ENCODE peak calls at places on chromosome 11, in six cellular contexts. R, C, J, H, B and K are unnamed samples.

GRCh38 chr11:134098566-134099184 is 29.8 kb downstream of the JAM3 start:
- DNase-seq in H (peak), R (no peak), B (no peak), C (peak), J (no peak), K (no peak)

GRCh38 chr11:85809881-85810280 is 1.1 kb downstream of the SYTL2 start:
- DNase-seq in C (peak), J (no peak), B (no peak), R (peak), H (peak), K (peak)

GRCh38 chr11:102614485-102614884 is 10.6 kb downstream of the MMP20 start:
- DNase-seq in C (no peak), R (no peak), H (peak), J (no peak), B (no peak), K (no peak)

GRCh38 chr11:116853461-116854073 is 16.1 kb upstream of the APOA1 start:
- DNase-seq in B (peak), H (no peak), J (no peak), C (no peak), R (peak), K (no peak)

GRCh38 chr11:133982901-133983300 is 26.1 kb upstream of the IGSF9B start:
- DNase-seq in C (no peak), R (no peak), B (no peak), H (no peak), J (no peak), K (no peak)

GRCh38 chr11:65588199-65589054 is 7.2 kb downstream of the KCNK7 start:
- DNase-seq in B (no peak), H (peak), C (peak), J (no peak), R (peak), K (peak)

GRCh38 chr11:64306876-64307622 is 1.7 kb downstream of the ESRRA start:
- DNase-seq in C (peak), H (no peak), J (no peak), B (no peak), R (peak), K (peak)

GRCh38 chr11:65865550-65866172 is 5.4 kb downstream of the MUS81 start:
- DNase-seq in R (no peak), J (no peak), C (no peak), H (no peak), B (no peak), K (no peak)

GRCh38 chr11:131385763-131386394 is 15.5 kb downstream of the NTM start:
- DNase-seq in B (no peak), J (no peak), H (no peak), C (no peak), R (no peak), K (no peak)

GRCh38 chr11:8351223-8351622 is 87.5 kb upstream of the LMO1 start:
- DNase-seq in J (no peak), C (no peak), H (no peak), B (no peak), R (no peak), K (no peak)

GRCh38 chr11:72067266-72067665 is 13.1 kb downstream of the NUMA1 start:
- DNase-seq in R (no peak), C (no peak), H (no peak), J (no peak), B (no peak), K (no peak)

GRCh38 chr11:118015385-118015841 is 29.2 kb downstream of the IL10RA start:
- DNase-seq in H (no peak), B (no peak), J (no peak), C (no peak), R (no peak), K (no peak)

GRCh38 chr11:130729678-130730300 is 186.5 kb downstream of the SNX19 start:
- DNase-seq in B (no peak), R (no peak), J (no peak), C (no peak), H (no peak), K (no peak)

GRCh38 chr11:114348200-114349191 is 51.8 kb downstream of the C11orf71 start:
- DNase-seq in B (peak), C (peak), H (peak), J (no peak), R (peak), K (peak)

GRCh38 chr11:11389238-11389637 is 36.2 kb upstream of the CSNK2A3 start:
- DNase-seq in B (no peak), C (no peak), R (no peak), H (no peak), J (no peak), K (peak)

GRCh38 chr11:111064118-111064517 is 181.4 kb upstream of the POU2AF2 start:
- DNase-seq in B (peak), R (peak), H (no peak), J (no peak), C (no peak), K (no peak)

GRCh38 chr11:21895686-21896085 is 297.2 kb upstream of the ANO5 start:
- DNase-seq in J (no peak), B (no peak), C (no peak), R (no peak), H (no peak), K (no peak)

GRCh38 chr11:597166-597725 is 18.5 kb downstream of the IRF7 start:
- DNase-seq in B (no peak), H (peak), R (no peak), J (no peak), C (peak), K (peak)

GRCh38 chr11:18650859-18651557 is 16.9 kb upstream of the SPTY2D1 start:
- DNase-seq in C (peak), B (no peak), J (no peak), H (peak), R (peak), K (peak)

GRCh38 chr11:95512682-95513081 is 276.9 kb downstream of the FAM76B start:
- DNase-seq in H (no peak), C (no peak), B (peak), R (peak), J (no peak), K (no peak)

GRCh38 chr11:123103326-123103980 is 41.5 kb upstream of the HSPA8 start:
- DNase-seq in J (peak), B (peak), H (peak), R (peak), C (peak), K (peak)

GRCh38 chr11:129695543-129696308 is 119.9 kb upstream of the TMEM45B start:
- DNase-seq in R (peak), H (peak), C (peak), B (no peak), J (no peak), K (peak)

GRCh38 chr11:59158206-59159068 is 13.5 kb upstream of the DTX4 start:
- DNase-seq in R (peak), C (peak), B (no peak), J (no peak), H (peak), K (peak)

GRCh38 chr11:112167145-112167544 is at the start of gene TEX12:
- DNase-seq in J (no peak), R (no peak), H (no peak), C (no peak), B (no peak), K (no peak)
- H3K4me3 ChIP-seq in J (no peak), R (no peak), H (no peak), C (no peak), B (no peak), K (no peak)

DNA sequence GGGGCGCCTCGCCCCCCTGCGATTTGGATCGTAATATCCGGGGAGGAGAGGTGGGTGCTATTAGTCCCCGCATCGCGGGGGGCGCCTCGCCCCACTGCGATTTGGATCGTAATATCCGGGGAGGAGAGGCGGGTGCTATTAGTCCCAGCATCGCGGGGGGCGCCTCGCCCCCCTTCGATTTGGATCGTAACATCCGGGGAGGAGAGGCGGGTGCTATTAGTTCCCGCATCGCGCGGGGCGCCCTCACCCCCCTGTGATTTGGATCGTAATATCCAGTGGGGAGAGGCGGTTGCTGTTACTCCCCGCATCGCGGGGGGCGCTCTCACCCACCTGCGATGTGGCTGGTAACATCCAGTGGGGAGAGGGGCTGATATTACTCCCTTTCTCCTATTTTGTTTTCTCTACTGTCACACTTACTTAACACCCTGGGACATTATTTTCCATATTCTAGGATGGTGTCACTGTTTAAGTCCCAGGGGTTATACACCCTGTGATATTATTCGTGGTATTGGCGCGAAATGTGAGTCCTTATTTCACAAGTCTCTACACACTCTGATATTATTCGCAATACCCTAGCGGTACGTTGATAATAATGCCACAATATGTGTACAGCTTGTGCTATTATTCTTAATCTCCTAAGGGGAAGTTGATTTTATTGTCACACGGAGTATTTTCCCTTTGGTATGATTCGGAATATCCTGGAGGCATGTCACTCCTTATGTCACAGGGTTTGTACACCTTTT is 57.8 kb upstream of the ALDH3B2 start:
- DNase-seq in J (no peak), R (no peak), H (peak), C (peak), B (no peak), K (peak)
- H3K4me3 ChIP-seq in J (no peak), R (no peak), H (no peak), C (peak), B (no peak), K (no peak)

GRCh38 chr11:33996498-33997454 is 54.8 kb upstream of the CAPRIN1 start:
- DNase-seq in R (peak), H (peak), J (peak), C (peak), B (no peak), K (peak)
- H3K4me3 ChIP-seq in R (peak), H (no peak), J (peak), C (no peak), B (no peak), K (no peak)

GRCh38 chr11:47267858-47268257 is 2.1 kb upstream of the MADD start:
- DNase-seq in C (no peak), B (no peak), J (no peak), R (no peak), H (peak), K (peak)
- H3K4me3 ChIP-seq in C (no peak), B (no peak), J (no peak), R (no peak), H (no peak), K (no peak)

GRCh38 chr11:49208006-49208721 is at the start of gene FOLH1:
- DNase-seq in R (no peak), H (peak), J (no peak), B (no peak), C (peak), K (peak)
- H3K4me3 ChIP-seq in R (peak), H (no peak), J (peak), B (no peak), C (no peak), K (no peak)

GRCh38 chr11:121479355-121479754 is 26.6 kb upstream of the SORL1-AS1 start:
- DNase-seq in B (no peak), C (peak), R (no peak), H (peak), J (no peak), K (peak)

GRCh38 chr11:121482231-121483129 is 29.7 kb upstream of the SORL1-AS1 start:
- DNase-seq in H (peak), J (no peak), R (no peak), B (no peak), C (no peak), K (peak)

GRCh38 chr11:121478895-121479281 is 26.1 kb upstream of the SORL1-AS1 start:
- DNase-seq in B (no peak), J (no peak), C (peak), H (no peak), R (no peak), K (peak)

GRCh38 chr11:121478226-121478894 is 25.6 kb upstream of the SORL1-AS1 start:
- DNase-seq in J (no peak), R (no peak), C (no peak), H (no peak), B (no peak), K (no peak)

GRCh38 chr11:121479839-121480238 is 27.1 kb upstream of the SORL1-AS1 start:
- DNase-seq in B (no peak), R (no peak), C (peak), J (no peak), H (no peak), K (peak)
- H3K4me3 ChIP-seq in B (no peak), R (no peak), C (no peak), J (no peak), H (no peak), K (no peak)

GRCh38 chr11:100777118-100777517 is 90.0 kb downstream of the ARHGAP42 start:
- DNase-seq in H (peak), R (no peak), B (no peak), J (no peak), C (no peak), K (no peak)

GRCh38 chr11:100777736-100778135 is 90.6 kb downstream of the ARHGAP42 start:
- DNase-seq in B (no peak), J (no peak), R (no peak), C (no peak), H (no peak), K (no peak)

GRCh38 chr11:100778386-100778785 is 91.3 kb downstream of the ARHGAP42 start:
- DNase-seq in B (no peak), H (no peak), R (no peak), J (no peak), C (no peak), K (no peak)

GRCh38 chr11:100774859-100775258 is 87.8 kb downstream of the ARHGAP42 start:
- DNase-seq in B (no peak), C (no peak), J (no peak), R (no peak), H (no peak), K (no peak)

GRCh38 chr11:100776212-100776896 is 89.3 kb downstream of the ARHGAP42 start:
- DNase-seq in J (no peak), C (no peak), R (no peak), B (peak), H (no peak), K (no peak)
- H3K4me3 ChIP-seq in J (no peak), C (no peak), R (no peak), B (no peak), H (no peak), K (no peak)

GRCh38 chr11:45106440-45106839 is 40.0 kb upstream of the PRDM11 start:
- DNase-seq in R (no peak), C (no peak), H (no peak), J (no peak), B (no peak), K (no peak)

GRCh38 chr11:45104790-45105084 is 41.7 kb upstream of the PRDM11 start:
- DNase-seq in J (no peak), R (no peak), B (no peak), H (no peak), C (no peak), K (peak)

GRCh38 chr11:45104006-45104789 is 42.2 kb upstream of the PRDM11 start:
- DNase-seq in H (no peak), J (no peak), C (no peak), B (no peak), R (no peak), K (no peak)

GRCh38 chr11:45106006-45106405 is 40.4 kb upstream of the PRDM11 start:
- DNase-seq in H (no peak), R (no peak), B (no peak), J (no peak), C (no peak), K (no peak)

DNA sequence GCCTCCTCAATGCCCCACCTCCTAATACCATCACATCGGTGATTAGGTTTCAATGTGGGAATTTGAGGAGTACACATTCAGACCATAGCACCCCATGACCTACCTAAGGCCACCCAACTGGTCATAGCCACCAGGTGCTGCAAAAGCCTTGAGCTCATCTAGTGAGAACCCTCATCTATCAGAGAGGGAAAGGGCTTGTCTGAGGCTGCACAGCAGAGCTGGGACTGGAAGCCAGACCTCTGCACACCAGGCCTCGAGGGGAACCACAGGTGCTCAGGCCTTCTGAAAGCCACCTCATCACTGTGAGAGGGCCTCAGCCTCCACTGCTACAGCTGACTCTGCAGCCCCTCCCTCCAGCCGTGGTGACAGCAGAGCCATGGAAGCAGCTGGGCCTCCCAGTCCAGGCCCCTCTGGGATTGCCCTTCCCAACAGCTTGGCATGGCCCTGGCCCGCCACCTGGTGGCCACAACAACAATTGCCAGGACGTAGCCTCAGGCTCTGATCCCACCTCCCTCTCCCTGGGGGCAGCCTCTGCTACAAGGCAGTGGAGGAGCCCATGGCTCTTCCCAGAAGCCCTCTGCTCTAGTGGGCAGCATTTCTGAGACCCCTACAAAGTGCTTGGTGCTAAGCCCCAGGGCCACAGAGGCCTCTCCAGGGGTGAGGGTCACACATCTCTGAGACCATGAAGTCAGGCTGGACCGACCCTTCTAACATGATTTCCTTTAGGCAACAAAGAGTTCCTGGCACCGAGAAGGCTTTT is 41.0 kb upstream of the PRDM11 start:
- DNase-seq in H (peak), R (peak), J (peak), C (peak), B (no peak), K (peak)
- H3K4me3 ChIP-seq in H (no peak), R (no peak), J (no peak), C (no peak), B (no peak), K (no peak)